ENCODE peak calls at places on chromosome 13, in five cellular contexts. E is endothelial cell of umbilical vein, D is dorsolateral prefrontal cortex, H is C1 segment of cervical spinal cord, Y is Karpas-422. X is an unnamed sample.

GRCh38 chr13:40402931-40403412 is 263.5 kb downstream of the FOXO1 start:
- DNase-seq in E (peak; percentile 91), D (no peak), H (no peak), Y (no peak), X (no peak)

GRCh38 chr13:47661076-47661475 is 340.0 kb downstream of the SUCLA2 start:
- DNase-seq in E (no peak), D (no peak), H (no peak), Y (no peak), X (no peak)

GRCh38 chr13:97855570-97855970 is 97.9 kb upstream of the IPO5 start:
- DNase-seq in E (peak; percentile 78), D (peak; percentile 42), H (peak; percentile 30), Y (peak; percentile 80), X (peak; percentile 17)

GRCh38 chr13:27182844-27183497 is 11.4 kb upstream of the USP12 start:
- DNase-seq in E (peak; percentile 89), D (no peak), H (no peak), Y (no peak), X (no peak)

GRCh38 chr13:80577951-80578670 is 237.2 kb upstream of the SPRY2 start:
- DNase-seq in E (no peak), D (no peak), H (no peak), Y (no peak), X (no peak)

GRCh38 chr13:64675256-64675892 is 2554.8 kb downstream of the PCDH9 start:
- DNase-seq in E (no peak), D (no peak), H (no peak), Y (no peak), X (no peak)

GRCh38 chr13:47069133-47069532 is 172.3 kb upstream of the HTR2A start:
- DNase-seq in E (no peak), D (no peak), H (no peak), Y (no peak), X (no peak)

GRCh38 chr13:113938716-113939115 is 35.2 kb downstream of the C13orf46 start:
- DNase-seq in E (no peak), D (no peak), H (no peak), Y (no peak), X (no peak)

GRCh38 chr13:23667750-23668149 is 97.5 kb downstream of the TNFRSF19 start:
- DNase-seq in E (no peak), D (no peak), H (no peak), Y (peak; percentile 68), X (no peak)

GRCh38 chr13:39405107-39405506 is 197.9 kb downstream of the LHFPL6 start:
- DNase-seq in E (no peak), D (no peak), H (no peak), Y (no peak), X (no peak)

GRCh38 chr13:114027046-114027760 is 53.3 kb upstream of the C13orf46 start:
- DNase-seq in E (peak; percentile 23), D (no peak), H (peak; percentile 29), Y (peak; percentile 47), X (no peak)

GRCh38 chr13:95341441-95341840 is 40.2 kb upstream of the ABCC4 start:
- DNase-seq in E (no peak), D (no peak), H (no peak), Y (no peak), X (no peak)

GRCh38 chr13:99959538-99960230 is 11.9 kb downstream of the ZIC5 start:
- DNase-seq in E (no peak), D (no peak), H (peak; percentile 55), Y (no peak), X (no peak)

GRCh38 chr13:39105110-39105509 is 66.9 kb downstream of the NHLRC3 start:
- DNase-seq in E (peak; percentile 18), D (no peak), H (no peak), Y (peak; percentile 7), X (no peak)

GRCh38 chr13:44726777-44727176 is 150.6 kb upstream of the TSC22D1 start:
- DNase-seq in E (no peak), D (no peak), H (no peak), Y (no peak), X (no peak)

GRCh38 chr13:77509221-77509620 is 26.3 kb upstream of the SCEL start:
- DNase-seq in E (peak; percentile 87), D (no peak), H (no peak), Y (no peak), X (no peak)

GRCh38 chr13:36420437-36420891 is 11.8 kb upstream of the CCNA1 start:
- DNase-seq in E (peak; percentile 84), D (peak; percentile 84), H (peak; percentile 4), Y (peak; percentile 89), X (no peak)

GRCh38 chr13:110468986-110469495 is 92.5 kb downstream of the RAB20 start:
- DNase-seq in E (no peak), D (no peak), H (no peak), Y (no peak), X (no peak)